ENCODE peak calls at places on chromosomes 11 and 22, in ten cellular contexts. X, A, W, N, K, S, M, B, L and V are unnamed samples.

GRCh38 chr11:117856892-117857291 is 19.6 kb downstream of the FXYD6 start:
- DNase-seq in X (no peak), A (no peak), W (no peak), N (no peak), K (no peak), S (no peak), M (no peak), B (no peak), L (peak), V (no peak)

GRCh38 chr11:7593476-7593875 is 79.7 kb downstream of the PPFIBP2 start:
- DNase-seq in X (no peak), A (no peak), W (no peak), N (no peak), K (no peak), S (no peak), M (no peak), B (no peak), L (no peak), V (no peak)

GRCh38 chr11:70020336-70021214 is 57.5 kb upstream of the ANO1 start:
- DNase-seq in X (no peak), A (no peak), W (no peak), N (peak), K (peak), S (no peak), M (no peak), B (no peak), L (no peak), V (no peak)

GRCh38 chr22:28594784-28595324 is 84.8 kb downstream of the TTC28 start:
- DNase-seq in X (peak), A (peak), W (no peak), N (no peak), K (peak), S (no peak), M (no peak), B (peak), L (no peak), V (peak)

GRCh38 chr22:20239951-20240773 is 28.0 kb downstream of the RTN4R start:
- DNase-seq in X (peak), A (peak), W (no peak), N (peak), K (peak), S (no peak), M (no peak), B (no peak), L (no peak), V (no peak)

GRCh38 chr22:24331468-24332440 is 61.1 kb downstream of the SPECC1L start:
- DNase-seq in X (no peak), A (no peak), W (no peak), N (no peak), K (no peak), S (no peak), M (no peak), B (no peak), L (no peak), V (no peak)

GRCh38 chr11:67267188-67268035 is 1.1 kb downstream of the GRK2 start:
- DNase-seq in X (no peak), A (no peak), W (peak), N (no peak), K (no peak), S (no peak), M (no peak), B (no peak), L (peak), V (no peak)

GRCh38 chr22:30802202-30803166 is 107.8 kb downstream of the OSBP2 start:
- DNase-seq in X (peak), A (peak), W (peak), N (peak), K (peak), S (peak), M (peak), B (peak), L (peak), V (peak)

GRCh38 chr11:134542401-134543143 is 130.5 kb upstream of the B3GAT1 start:
- DNase-seq in X (no peak), A (no peak), W (peak), N (peak), K (no peak), S (no peak), M (no peak), B (no peak), L (peak), V (peak)

GRCh38 chr22:21710156-21710555 is 25.4 kb downstream of the YPEL1 start:
- DNase-seq in X (no peak), A (no peak), W (no peak), N (no peak), K (no peak), S (no peak), M (no peak), B (no peak), L (no peak), V (peak)

GRCh38 chr22:48756146-48757111 is 1071.2 kb downstream of the BRD1 start:
- DNase-seq in X (no peak), A (no peak), W (no peak), N (no peak), K (no peak), S (no peak), M (peak), B (no peak), L (peak), V (no peak)

GRCh38 chr11:85772700-85773099 is 38.2 kb downstream of the SYTL2 start:
- DNase-seq in X (no peak), A (peak), W (no peak), N (no peak), K (no peak), S (no peak), M (no peak), B (no peak), L (no peak), V (no peak)

GRCh38 chr11:66880484-66881211 is 23.8 kb downstream of the LRFN4 start:
- DNase-seq in X (no peak), A (peak), W (peak), N (no peak), K (no peak), S (no peak), M (no peak), B (no peak), L (no peak), V (peak)

GRCh38 chr11:116373107-116373506 is 399.7 kb downstream of the BUD13 start:
- DNase-seq in X (peak), A (no peak), W (no peak), N (no peak), K (no peak), S (no peak), M (no peak), B (no peak), L (no peak), V (no peak)

GRCh38 chr11:83157755-83158473 is 983 bp downstream of the PCF11 start:
- DNase-seq in X (peak), A (peak), W (peak), N (peak), K (peak), S (peak), M (peak), B (peak), L (peak), V (peak)

GRCh38 chr11:92383430-92383829 is 158.8 kb downstream of the FAT3 start:
- DNase-seq in X (no peak), A (no peak), W (peak), N (no peak), K (no peak), S (no peak), M (no peak), B (no peak), L (no peak), V (peak)

GRCh38 chr11:84465040-84465439 is 1162.1 kb downstream of the DLG2 start:
- DNase-seq in X (no peak), A (no peak), W (no peak), N (no peak), K (no peak), S (no peak), M (no peak), B (no peak), L (no peak), V (no peak)

GRCh38 chr11:34345012-34345804 is 12.6 kb downstream of the ABTB2 start:
- DNase-seq in X (no peak), A (no peak), W (peak), N (no peak), K (no peak), S (no peak), M (no peak), B (peak), L (peak), V (peak)

GRCh38 chr11:108592591-108593213 is 866 bp downstream of the EXPH5 start:
- DNase-seq in X (no peak), A (peak), W (peak), N (peak), K (peak), S (peak), M (peak), B (no peak), L (no peak), V (peak)

GRCh38 chr11:44133335-44133946 is 38.0 kb downstream of the EXT2 start:
- DNase-seq in X (peak), A (peak), W (no peak), N (no peak), K (peak), S (no peak), M (no peak), B (peak), L (no peak), V (peak)

GRCh38 chr11:58567889-58568512 is 7.7 kb downstream of the LPXN start:
- DNase-seq in X (peak), A (peak), W (peak), N (peak), K (peak), S (no peak), M (peak), B (peak), L (no peak), V (peak)
- H3K27ac ChIP-seq in X (no peak), A (no peak), W (no peak), N (no peak), K (no peak), S (no peak), M (no peak), B (no peak), L (no peak), V (no peak)

GRCh38 chr11:11987503-11988022 is 20.9 kb downstream of the DKK3 start:
- DNase-seq in X (no peak), A (peak), W (no peak), N (no peak), K (peak), S (no peak), M (no peak), B (no peak), L (no peak), V (no peak)
- TF ChIP-seq CTCF in X (peak), A (peak), W (peak), N (peak), K (peak), S (peak), M (no peak), B (peak), L (peak), V (no peak)

GRCh38 chr11:63609971-63610580 is 4.2 kb downstream of the PLAAT3 start:
- DNase-seq in X (no peak), A (no peak), W (peak), N (no peak), K (no peak), S (no peak), M (no peak), B (no peak), L (peak), V (no peak)
- H3K27ac ChIP-seq in X (no peak), A (peak), W (peak), N (peak), K (no peak), S (peak), M (peak), B (no peak), L (peak), V (no peak)

GRCh38 chr11:75611823-75612222 is 49.8 kb downstream of the SERPINH1 start:
- DNase-seq in X (no peak), A (no peak), W (no peak), N (no peak), K (no peak), S (no peak), M (no peak), B (no peak), L (no peak), V (no peak)

DNA sequence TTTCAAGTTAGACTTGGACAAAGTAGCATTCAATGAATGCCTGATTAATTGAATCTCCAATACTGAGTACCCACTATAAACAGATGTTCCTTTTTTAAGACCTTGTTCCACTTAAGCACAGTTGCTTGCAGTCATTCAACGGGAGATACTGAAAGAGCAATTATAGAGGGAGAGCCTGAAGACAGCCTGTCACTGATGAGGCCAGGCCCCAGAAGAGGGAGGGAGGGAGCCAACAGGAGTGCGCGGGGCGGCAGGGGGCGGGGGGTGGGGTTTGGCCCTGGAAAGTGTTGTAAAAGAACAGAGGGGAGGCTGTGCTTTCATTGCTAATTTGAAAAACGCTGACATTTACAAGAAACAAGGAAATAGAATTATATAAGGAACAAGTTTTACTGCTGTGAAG is 53.1 kb downstream of the MAP6 start:
- DNase-seq in X (no peak), A (no peak), W (no peak), N (no peak), K (no peak), S (no peak), M (no peak), B (no peak), L (no peak), V (no peak)
- TF ChIP-seq CTCF in X (no peak), A (no peak), W (no peak), N (no peak), K (no peak), S (no peak), M (no peak), B (no peak), L (no peak), V (no peak)

GRCh38 chr11:48125866-48126265 is 90.7 kb upstream of the OR4B1 start:
- DNase-seq in X (no peak), A (no peak), W (no peak), N (no peak), K (no peak), S (no peak), M (no peak), B (no peak), L (no peak), V (no peak)

GRCh38 chr11:48134221-48134922 is 82.2 kb upstream of the OR4B1 start:
- DNase-seq in X (peak), A (peak), W (no peak), N (no peak), K (no peak), S (no peak), M (no peak), B (no peak), L (no peak), V (no peak)

GRCh38 chr11:48127521-48128183 is 89.0 kb upstream of the OR4B1 start:
- DNase-seq in X (no peak), A (no peak), W (no peak), N (peak), K (no peak), S (no peak), M (no peak), B (no peak), L (no peak), V (no peak)

GRCh38 chr11:48124880-48125279 is 91.7 kb upstream of the OR4B1 start:
- DNase-seq in X (no peak), A (no peak), W (no peak), N (no peak), K (no peak), S (no peak), M (no peak), B (no peak), L (no peak), V (no peak)

DNA sequence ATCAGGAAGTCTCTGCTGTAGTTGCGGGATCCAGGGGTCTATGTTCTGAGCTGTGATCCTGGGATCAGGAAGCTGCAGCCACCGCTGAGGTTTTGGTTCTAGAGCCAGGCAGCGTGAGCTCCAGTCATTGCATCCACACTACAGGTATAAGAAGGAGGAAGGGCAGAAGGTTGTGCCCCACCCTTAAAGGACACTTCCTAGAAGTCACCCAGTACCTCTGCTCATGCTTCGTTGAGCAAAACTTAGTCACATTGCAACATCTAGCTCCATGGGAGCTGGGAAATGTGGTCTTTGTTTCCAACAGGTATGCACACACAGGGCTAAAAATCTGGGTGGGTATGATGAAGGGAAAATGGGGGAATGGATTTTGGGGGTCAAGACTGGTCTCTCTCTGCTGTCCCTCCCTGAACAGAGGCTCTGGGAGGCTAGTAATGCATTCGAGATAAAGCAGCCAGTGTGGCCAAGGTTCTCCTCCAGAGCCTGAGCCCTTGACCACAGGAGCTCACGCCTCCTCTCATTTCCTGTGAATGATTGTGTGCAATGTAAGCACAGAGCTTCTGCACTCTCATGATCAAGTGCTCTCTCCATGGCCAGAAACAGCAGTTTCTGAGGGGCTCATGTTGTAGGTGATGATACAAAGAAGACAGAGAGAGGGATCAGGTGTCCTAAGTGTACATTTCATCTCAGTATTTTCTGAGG is 86.8 kb upstream of the OR4B1 start:
- DNase-seq in X (no peak), A (no peak), W (no peak), N (no peak), K (peak), S (no peak), M (no peak), B (no peak), L (no peak), V (no peak)
- H3K27ac ChIP-seq in X (no peak), A (no peak), W (no peak), N (no peak), K (no peak), S (no peak), M (no peak), B (no peak), L (no peak), V (no peak)

DNA sequence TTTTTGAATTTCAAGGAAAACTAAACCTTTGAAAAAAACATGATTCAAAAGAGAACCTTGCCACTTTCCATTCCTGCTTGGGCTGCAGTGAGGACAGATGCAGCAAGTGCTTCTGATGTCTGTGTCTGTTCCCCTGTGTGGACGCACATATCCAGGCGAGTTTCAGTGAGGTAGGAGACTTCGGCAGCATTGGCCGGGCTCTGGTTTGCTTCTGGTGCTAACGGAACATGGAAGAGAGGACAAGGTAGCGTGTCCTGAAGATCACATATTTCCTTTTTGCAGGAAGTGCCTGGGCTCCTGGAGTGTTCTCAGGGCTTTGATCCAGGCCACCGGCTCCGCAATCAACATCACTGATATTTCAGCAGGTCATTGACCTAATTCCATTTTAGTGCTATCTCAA is 33.1 kb upstream of the IGLL5 start:
- DNase-seq in X (no peak), A (no peak), W (no peak), N (no peak), K (no peak), S (no peak), M (no peak), B (no peak), L (no peak), V (no peak)
- TF ChIP-seq CTCF in X (no peak), A (no peak), W (no peak), N (no peak), K (no peak), S (no peak), M (no peak), B (no peak), L (no peak), V (no peak)

GRCh38 chr22:42601879-42602465 is 12.7 kb downstream of the POLDIP3 start:
- DNase-seq in X (no peak), A (no peak), W (no peak), N (no peak), K (no peak), S (no peak), M (no peak), B (no peak), L (no peak), V (no peak)
- H3K27ac ChIP-seq in X (no peak), A (no peak), W (no peak), N (no peak), K (no peak), S (no peak), M (peak), B (no peak), L (no peak), V (no peak)

GRCh38 chr11:111456859-111457730 is 55.1 kb downstream of the BTG4 start:
- DNase-seq in X (no peak), A (no peak), W (no peak), N (no peak), K (no peak), S (no peak), M (no peak), B (no peak), L (no peak), V (no peak)
- TF ChIP-seq CTCF in X (no peak), A (no peak), W (no peak), N (no peak), K (no peak), S (no peak), M (no peak), B (no peak), L (no peak), V (no peak)

GRCh38 chr22:41215926-41216325 is 10.8 kb downstream of the L3MBTL2 start:
- DNase-seq in X (no peak), A (no peak), W (no peak), N (no peak), K (no peak), S (no peak), M (no peak), B (no peak), L (no peak), V (no peak)

GRCh38 chr22:41216984-41217383 is 11.9 kb downstream of the L3MBTL2 start:
- DNase-seq in X (no peak), A (no peak), W (no peak), N (no peak), K (no peak), S (no peak), M (no peak), B (no peak), L (peak), V (no peak)

GRCh38 chr22:41217553-41218157 is 12.5 kb downstream of the L3MBTL2 start:
- DNase-seq in X (peak), A (peak), W (no peak), N (peak), K (peak), S (no peak), M (peak), B (no peak), L (peak), V (peak)

DNA sequence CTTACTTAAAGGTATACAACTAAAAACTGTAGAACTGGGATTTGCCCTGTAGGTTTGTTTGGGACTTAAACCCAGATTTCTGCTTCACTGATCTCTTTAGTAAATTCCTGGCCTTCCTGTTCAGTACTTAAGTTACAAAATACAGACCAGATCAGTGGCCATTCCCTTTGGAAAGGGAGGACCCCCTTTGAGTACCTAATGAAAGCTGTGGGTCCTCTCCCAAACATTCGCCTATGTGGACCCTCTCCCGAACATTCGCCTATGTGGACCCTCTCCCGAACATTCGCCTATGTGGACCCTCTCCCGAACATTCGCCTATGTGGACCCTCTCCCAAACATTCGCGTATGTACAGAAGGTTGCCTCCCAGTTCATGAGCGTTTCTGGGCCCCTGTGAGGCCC is 10.3 kb downstream of the L3MBTL2 start:
- DNase-seq in X (no peak), A (no peak), W (no peak), N (no peak), K (no peak), S (no peak), M (no peak), B (no peak), L (no peak), V (no peak)
- H3K27ac ChIP-seq in X (no peak), A (no peak), W (no peak), N (peak), K (no peak), S (no peak), M (no peak), B (no peak), L (no peak), V (peak)

GRCh38 chr11:17720796-17721171 is 1.4 kb downstream of the MYOD1 start:
- DNase-seq in X (peak), A (peak), W (no peak), N (no peak), K (no peak), S (no peak), M (no peak), B (no peak), L (no peak), V (no peak)
- TF ChIP-seq CTCF in X (no peak), A (no peak), W (no peak), N (no peak), K (no peak), S (no peak), M (no peak), B (no peak), L (no peak), V (no peak)